ENCODE peak calls at places on chromosomes 3 and 15, in eight cellular contexts. C, Z, M, A, H, X, B and I are unnamed samples.

GRCh38 chr3:40780341-40780800 is 255.6 kb downstream of the ZNF621 start:
- DNase-seq in C (peak), Z (peak), M (peak), A (peak), H (no peak), X (no peak), B (no peak), I (peak)

GRCh38 chr3:69288161-69288895 is 97.6 kb downstream of the FRMD4B start:
- DNase-seq in C (no peak), Z (no peak), M (no peak), A (no peak), H (no peak), X (no peak), B (no peak), I (no peak)

GRCh38 chr15:95341686-95342085 is 988.8 kb upstream of the NR2F2 start:
- DNase-seq in C (no peak), Z (no peak), M (no peak), A (no peak), H (no peak), X (no peak), B (no peak), I (no peak)

GRCh38 chr3:102024270-102024904 is 175.1 kb downstream of the NFKBIZ start:
- DNase-seq in C (no peak), Z (no peak), M (no peak), A (no peak), H (no peak), X (no peak), B (no peak), I (no peak)

GRCh38 chr15:68436680-68437079 is 4.7 kb upstream of the ITGA11 start:
- DNase-seq in C (no peak), Z (no peak), M (no peak), A (no peak), H (no peak), X (no peak), B (no peak), I (peak)

GRCh38 chr15:100763764-100764750 is 115.6 kb upstream of the ALDH1A3 start:
- DNase-seq in C (no peak), Z (peak), M (no peak), A (no peak), H (no peak), X (no peak), B (no peak), I (peak)

GRCh38 chr3:139113766-139114165 is 69.1 kb upstream of the PRR23C start:
- DNase-seq in C (no peak), Z (no peak), M (no peak), A (no peak), H (no peak), X (no peak), B (no peak), I (peak)

GRCh38 chr3:53377794-53378193 is 30.5 kb upstream of the DCP1A start:
- DNase-seq in C (no peak), Z (no peak), M (no peak), A (no peak), H (no peak), X (peak), B (no peak), I (no peak)

GRCh38 chr3:129421988-129422745 is 6.3 kb downstream of the EFCAB12 start:
- DNase-seq in C (no peak), Z (no peak), M (no peak), A (no peak), H (no peak), X (no peak), B (no peak), I (no peak)

GRCh38 chr3:75180235-75180944 is 483.7 kb upstream of the FRG2C start:
- DNase-seq in C (no peak), Z (no peak), M (no peak), A (no peak), H (no peak), X (peak), B (no peak), I (no peak)

GRCh38 chr15:35179739-35180138 is 94.6 kb upstream of the NANOGP8 start:
- DNase-seq in C (no peak), Z (no peak), M (no peak), A (no peak), H (no peak), X (no peak), B (no peak), I (no peak)

GRCh38 chr3:126435456-126436315 is 40.0 kb downstream of the ZXDC start:
- DNase-seq in C (peak), Z (no peak), M (peak), A (no peak), H (no peak), X (no peak), B (no peak), I (no peak)

GRCh38 chr3:25542571-25543039 is 114.5 kb downstream of the RARB start:
- DNase-seq in C (no peak), Z (no peak), M (no peak), A (no peak), H (no peak), X (no peak), B (no peak), I (no peak)

GRCh38 chr3:133955892-133956291 is 60.2 kb upstream of the RAB6B start:
- DNase-seq in C (no peak), Z (no peak), M (no peak), A (no peak), H (no peak), X (no peak), B (no peak), I (no peak)

GRCh38 chr3:58666683-58667082 is at the start of gene FAM3D:
- DNase-seq in C (no peak), Z (peak), M (no peak), A (no peak), H (no peak), X (peak), B (no peak), I (no peak)

GRCh38 chr3:140365872-140366697 is 311.8 kb upstream of the TRIM42 start:
- DNase-seq in C (no peak), Z (no peak), M (no peak), A (no peak), H (no peak), X (no peak), B (no peak), I (no peak)

GRCh38 chr15:64921711-64922110 is 10.0 kb downstream of the ANKDD1A start:
- DNase-seq in C (no peak), Z (no peak), M (no peak), A (no peak), H (no peak), X (no peak), B (no peak), I (no peak)

GRCh38 chr15:93072011-93072410 is 17.0 kb downstream of the RGMA start:
- DNase-seq in C (no peak), Z (no peak), M (no peak), A (no peak), H (no peak), X (no peak), B (no peak), I (no peak)

GRCh38 chr15:90680371-90680935 is 36.7 kb upstream of the BLM start:
- DNase-seq in C (peak), Z (no peak), M (no peak), A (no peak), H (no peak), X (no peak), B (no peak), I (no peak)

GRCh38 chr3:161263057-161263456 is 41.9 kb downstream of the NMD3 start:
- DNase-seq in C (no peak), Z (no peak), M (no peak), A (no peak), H (no peak), X (peak), B (no peak), I (no peak)

GRCh38 chr15:80948651-80949292 is 40.8 kb downstream of the MESD start:
- DNase-seq in C (peak), Z (no peak), M (no peak), A (no peak), H (no peak), X (no peak), B (no peak), I (peak)

GRCh38 chr3:43256714-43257461 is 29.5 kb upstream of the SNRK start:
- DNase-seq in C (no peak), Z (no peak), M (no peak), A (no peak), H (no peak), X (peak), B (no peak), I (no peak)

GRCh38 chr3:43253294-43253693 is 33.0 kb upstream of the SNRK start:
- DNase-seq in C (no peak), Z (no peak), M (no peak), A (no peak), H (no peak), X (no peak), B (no peak), I (no peak)

GRCh38 chr3:43257850-43258249 is 28.5 kb upstream of the SNRK start:
- DNase-seq in C (no peak), Z (no peak), M (no peak), A (no peak), H (no peak), X (peak), B (no peak), I (no peak)

GRCh38 chr3:43254125-43254524 is 32.2 kb upstream of the SNRK start:
- DNase-seq in C (no peak), Z (no peak), M (no peak), A (no peak), H (no peak), X (no peak), B (no peak), I (no peak)

DNA sequence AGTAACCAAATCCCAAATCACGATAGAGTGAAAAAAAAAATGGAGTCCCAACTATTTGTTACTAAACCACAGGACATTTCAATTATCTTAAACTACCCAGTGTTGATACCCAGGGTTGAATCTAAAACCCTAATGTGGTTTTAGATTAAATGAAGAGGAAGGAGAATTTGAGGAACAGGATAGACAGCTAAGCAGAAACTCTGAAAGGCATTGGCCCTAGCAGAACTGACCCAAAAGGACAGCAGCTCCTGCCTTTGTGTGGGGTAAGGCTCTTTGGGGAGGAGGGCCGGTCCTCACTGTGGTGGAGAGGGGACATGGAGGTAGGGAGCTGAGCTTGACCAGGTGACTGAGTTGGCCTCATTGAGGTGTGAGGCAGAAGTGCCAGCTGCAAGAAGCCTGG is 30.7 kb upstream of the SNRK start:
- DNase-seq in C (no peak), Z (no peak), M (no peak), A (no peak), H (no peak), X (peak), B (no peak), I (no peak)
- H3K4me3 ChIP-seq in C (no peak), Z (no peak), M (no peak), A (no peak), H (no peak), X (no peak), B (no peak), I (no peak)

GRCh38 chr3:174937488-174937887 is 78.4 kb downstream of the NAALADL2 start:
- DNase-seq in C (no peak), Z (no peak), M (no peak), A (no peak), H (no peak), X (no peak), B (no peak), I (no peak)
- H3K4me3 ChIP-seq in C (no peak), Z (no peak), M (no peak), A (no peak), H (no peak), X (no peak), B (no peak), I (no peak)

GRCh38 chr3:37907371-37907770 is 45.7 kb downstream of the CTDSPL start:
- DNase-seq in C (no peak), Z (no peak), M (no peak), A (no peak), H (no peak), X (no peak), B (no peak), I (no peak)

GRCh38 chr3:37907906-37908305 is 46.2 kb downstream of the CTDSPL start:
- DNase-seq in C (no peak), Z (no peak), M (no peak), A (no peak), H (no peak), X (no peak), B (no peak), I (no peak)

GRCh38 chr3:37905987-37906674 is 44.5 kb downstream of the CTDSPL start:
- DNase-seq in C (no peak), Z (no peak), M (no peak), A (peak), H (no peak), X (no peak), B (no peak), I (no peak)

GRCh38 chr3:37905346-37905745 is 43.7 kb downstream of the CTDSPL start:
- DNase-seq in C (no peak), Z (no peak), M (no peak), A (no peak), H (no peak), X (no peak), B (no peak), I (no peak)

DNA sequence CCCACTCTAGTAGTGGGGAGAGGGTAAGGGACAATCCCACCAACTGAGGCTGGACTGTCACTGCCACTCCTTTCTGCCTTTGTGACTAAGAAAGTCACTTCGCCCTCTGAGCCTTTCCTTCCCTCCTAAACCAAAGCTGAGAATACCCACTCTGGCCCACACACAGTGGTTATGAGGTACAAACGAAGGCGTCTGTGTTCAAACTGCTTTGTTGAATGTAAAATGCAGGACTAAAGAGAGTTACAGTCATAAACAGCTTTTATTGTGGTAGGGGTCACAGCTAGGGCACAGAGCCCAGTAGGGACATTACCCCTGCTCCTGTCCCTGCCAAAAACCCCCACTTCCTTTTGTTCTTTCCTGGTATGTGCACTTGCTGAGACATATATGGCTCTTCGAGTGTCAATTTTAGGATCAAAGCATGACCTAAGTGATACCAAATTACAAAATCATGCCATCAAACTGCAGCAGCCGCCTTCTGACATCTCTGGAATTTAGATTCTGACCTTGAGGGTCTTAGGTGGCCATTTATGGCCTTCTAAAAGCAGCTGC is 45.1 kb downstream of the CTDSPL start:
- DNase-seq in C (no peak), Z (no peak), M (no peak), A (no peak), H (no peak), X (no peak), B (no peak), I (no peak)
- H3K4me3 ChIP-seq in C (no peak), Z (no peak), M (no peak), A (no peak), H (no peak), X (no peak), B (no peak), I (peak)

GRCh38 chr3:86978111-86978528 is 12.8 kb downstream of the VGLL3 start:
- DNase-seq in C (no peak), Z (no peak), M (no peak), A (no peak), H (no peak), X (no peak), B (no peak), I (no peak)
- H3K4me3 ChIP-seq in C (no peak), Z (no peak), M (no peak), A (peak), H (no peak), X (no peak), B (no peak), I (peak)

GRCh38 chr3:111734652-111735051 is 124.4 kb upstream of the PHLDB2 start:
- DNase-seq in C (no peak), Z (no peak), M (no peak), A (no peak), H (no peak), X (no peak), B (no peak), I (no peak)
- H3K4me3 ChIP-seq in C (no peak), Z (no peak), M (no peak), A (no peak), H (peak), X (no peak), B (no peak), I (no peak)